ENCODE peak calls at places on chromosomes 12 and 14, in four cellular contexts. One of them, this sample, is unnamed.

GRCh38 chr12:102851246-102851645 is 65.8 kb downstream of the PAH start:
- DNase-seq in tibial artery: no peak
- DNase-seq in fibroblast of lung: no peak
- DNase-seq in keratinocyte: no peak
- DNase-seq in this sample: no peak

GRCh38 chr12:26010293-26010821 is 51.9 kb downstream of the RASSF8 start:
- DNase-seq in tibial artery: no peak
- DNase-seq in fibroblast of lung: peak; percentile 83
- DNase-seq in keratinocyte: no peak
- DNase-seq in this sample: no peak

GRCh38 chr12:113505941-113506340 is 34.3 kb upstream of the LHX5 start:
- DNase-seq in tibial artery: no peak
- DNase-seq in fibroblast of lung: no peak
- DNase-seq in keratinocyte: no peak
- DNase-seq in this sample: no peak

GRCh38 chr14:87888136-87888999 is 104.6 kb downstream of the GALC start:
- DNase-seq in tibial artery: peak; percentile 43
- DNase-seq in fibroblast of lung: no peak
- DNase-seq in keratinocyte: no peak
- DNase-seq in this sample: no peak

GRCh38 chr12:109309441-109310246 is 560 bp upstream of the FOXN4 start:
- DNase-seq in tibial artery: no peak
- DNase-seq in fibroblast of lung: no peak
- DNase-seq in keratinocyte: no peak
- DNase-seq in this sample: no peak

GRCh38 chr14:85076111-85076510 is 453.8 kb upstream of the FLRT2 start:
- DNase-seq in tibial artery: no peak
- DNase-seq in fibroblast of lung: no peak
- DNase-seq in keratinocyte: no peak
- DNase-seq in this sample: no peak

GRCh38 chr12:105485321-105485910 is 154.9 kb downstream of the C12orf75 start:
- DNase-seq in tibial artery: peak; percentile 51
- DNase-seq in fibroblast of lung: peak; percentile 89
- DNase-seq in keratinocyte: no peak
- DNase-seq in this sample: no peak

GRCh38 chr14:22976620-22977433 is 5.5 kb downstream of the AJUBA start:
- DNase-seq in tibial artery: no peak
- DNase-seq in fibroblast of lung: peak; percentile 55
- DNase-seq in keratinocyte: no peak
- DNase-seq in this sample: no peak

GRCh38 chr12:6620137-6620884 is 13.1 kb upstream of the CHD4 start:
- DNase-seq in tibial artery: no peak
- DNase-seq in fibroblast of lung: peak; percentile 63
- DNase-seq in keratinocyte: no peak
- DNase-seq in this sample: no peak

DNA sequence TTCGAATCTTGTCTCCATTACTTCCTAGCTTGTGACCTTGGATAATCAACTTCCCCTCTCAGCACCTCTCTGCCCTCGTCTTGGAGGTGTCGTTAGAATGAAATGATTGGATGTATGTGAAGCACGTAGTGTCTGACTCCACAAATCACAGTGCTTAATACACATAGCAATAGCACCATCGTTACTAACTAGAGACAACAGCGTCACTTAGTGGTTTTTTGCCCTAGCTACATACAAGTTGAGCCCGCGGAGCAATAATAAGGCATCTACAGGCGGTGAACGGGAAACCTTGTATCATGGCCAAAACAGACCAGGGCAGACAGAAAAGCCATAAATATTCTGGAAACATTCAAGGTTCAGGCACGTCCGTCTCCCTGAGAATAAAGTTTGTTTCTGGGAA is 154.9 kb downstream of the ASCL4 start:
- DNase-seq in tibial artery: no peak
- DNase-seq in fibroblast of lung: peak; percentile 41
- DNase-seq in keratinocyte: no peak
- DNase-seq in this sample: no peak
- H3K27me3 ChIP-seq in tibial artery: peaks cover 25% of the 10 kb centered on the region
- H3K27me3 ChIP-seq in fibroblast of lung: no peaks in the 10 kb centered on the region
- H3K27me3 ChIP-seq in keratinocyte: no peaks in the 10 kb centered on the region
- H3K27me3 ChIP-seq in this sample: peaks cover 48% of the 10 kb centered on the region

GRCh38 chr12:49961111-49961922 is at the start of gene AQP5:
- DNase-seq in tibial artery: no peak
- DNase-seq in fibroblast of lung: no peak
- DNase-seq in keratinocyte: no peak
- DNase-seq in this sample: no peak
- H3K4me3 ChIP-seq in tibial artery: peak within 1 kb of the TSS; percentile 48
- H3K4me3 ChIP-seq in fibroblast of lung: no peak within 1 kb of the TSS
- H3K4me3 ChIP-seq in keratinocyte: no peak within 1 kb of the TSS
- H3K4me3 ChIP-seq in this sample: peak within 1 kb of the TSS; percentile 48

GRCh38 chr12:111353603-111354295 is 15.1 kb downstream of the PHETA1 start:
- DNase-seq in tibial artery: no peak
- DNase-seq in fibroblast of lung: no peak
- DNase-seq in keratinocyte: no peak
- DNase-seq in this sample: no peak
- TF ChIP-seq CTCF in tibial artery: no peak
- TF ChIP-seq CTCF in fibroblast of lung: no peak
- TF ChIP-seq CTCF in keratinocyte: no peak
- TF ChIP-seq CTCF in this sample: no peak

GRCh38 chr12:94150483-94151225 is 2.3 kb downstream of the PLXNC1 start:
- DNase-seq in tibial artery: no peak
- DNase-seq in fibroblast of lung: no peak
- DNase-seq in keratinocyte: no peak
- DNase-seq in this sample: no peak

GRCh38 chr12:94148841-94149780 is 734 bp downstream of the PLXNC1 start:
- DNase-seq in tibial artery: no peak
- DNase-seq in fibroblast of lung: peak; percentile 41
- DNase-seq in keratinocyte: no peak
- DNase-seq in this sample: no peak

GRCh38 chr12:94147991-94148840 is at the start of gene PLXNC1:
- DNase-seq in tibial artery: no peak
- DNase-seq in fibroblast of lung: peak; percentile 60
- DNase-seq in keratinocyte: no peak
- DNase-seq in this sample: peak; percentile 87

GRCh38 chr12:94151577-94151976 is 3.2 kb downstream of the PLXNC1 start:
- DNase-seq in tibial artery: no peak
- DNase-seq in fibroblast of lung: no peak
- DNase-seq in keratinocyte: no peak
- DNase-seq in this sample: no peak

DNA sequence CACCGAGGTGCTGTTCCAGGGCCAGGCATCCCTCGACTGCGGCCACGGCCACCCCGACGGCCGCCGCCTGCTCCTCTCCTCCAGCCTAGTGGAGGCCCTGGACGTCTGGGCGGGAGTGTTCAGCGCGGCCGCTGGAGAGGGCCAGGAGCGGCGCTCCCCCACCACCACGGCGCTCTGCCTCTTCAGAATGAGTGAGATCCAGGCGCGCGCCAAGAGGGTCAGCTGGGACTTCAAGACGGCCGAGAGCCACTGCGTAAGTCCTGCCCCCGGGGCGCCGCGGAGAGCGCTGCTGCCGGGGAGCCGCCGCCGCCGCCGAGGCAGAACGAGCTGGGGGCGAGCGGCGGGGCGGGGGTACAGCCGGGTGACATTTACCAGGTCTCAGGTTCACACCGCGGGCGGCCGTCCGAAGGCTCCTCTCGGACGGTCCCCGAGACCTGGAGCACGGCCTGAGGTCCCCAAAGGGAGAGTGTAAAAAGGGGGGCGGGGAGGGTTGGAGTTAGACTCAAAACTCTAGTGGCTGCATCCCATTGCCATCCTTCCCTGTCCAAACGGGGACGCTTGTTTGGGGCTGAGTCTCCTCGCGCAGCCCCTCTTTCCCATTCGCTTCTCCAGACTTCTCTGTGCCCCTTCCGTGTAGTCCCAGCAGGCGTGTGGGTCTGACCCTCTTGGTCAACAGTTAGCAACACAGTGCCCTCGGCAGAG is 1.6 kb downstream of the PLXNC1 start:
- DNase-seq in tibial artery: peak; percentile 45
- DNase-seq in fibroblast of lung: peak; percentile 26
- DNase-seq in keratinocyte: no peak
- DNase-seq in this sample: no peak
- H3K27me3 ChIP-seq in tibial artery: peaks cover 45% of the 10 kb centered on the region
- H3K27me3 ChIP-seq in fibroblast of lung: peaks cover 68% of the 10 kb centered on the region
- H3K27me3 ChIP-seq in keratinocyte: peaks cover 84% of the 10 kb centered on the region
- H3K27me3 ChIP-seq in this sample: peaks cover 67% of the 10 kb centered on the region